ENCODE peak calls at places on chromosomes 5 and 9, in six cellular contexts. Q is AG09319, Z is HFFc6, G is cardiac fibroblast, O is AG04449, A is neural crest cell. L is an unnamed sample.

GRCh38 chr5:134174841-134175839 is 1.6 kb downstream of the SKP1 start:
- DNase-seq in Z (peak; percentile 19), Q (no peak), A (no peak), G (peak; percentile 55), O (no peak), L (peak; percentile 71)

GRCh38 chr5:161804263-161804662 is 43.7 kb upstream of the GABRA1 start:
- DNase-seq in G (no peak), Z (no peak), O (no peak), A (no peak), Q (no peak), L (no peak)

GRCh38 chr9:6845881-6846280 is 88.1 kb downstream of the KDM4C start:
- DNase-seq in Q (no peak), G (peak; percentile 29), Z (peak; percentile 51), O (no peak), A (no peak), L (no peak)

GRCh38 chr5:34519489-34520220 is 136.5 kb upstream of the RAI14 start:
- DNase-seq in G (peak; percentile 67), O (peak; percentile 40), A (no peak), Z (peak; percentile 32), Q (no peak), L (peak; percentile 78)

GRCh38 chr5:72067682-72068470 is 39.4 kb upstream of the MAP1B start:
- DNase-seq in Q (peak; percentile 23), A (no peak), Z (peak; percentile 87), O (peak; percentile 67), G (peak; percentile 72), L (peak; percentile 88)

GRCh38 chr5:100430268-100430900 is 104.8 kb upstream of the FAM174A start:
- DNase-seq in Z (peak; percentile 25), A (peak; percentile 57), Q (no peak), G (peak; percentile 54), O (no peak), L (peak; percentile 49)

GRCh38 chr9:112007575-112008240 is 111.1 kb downstream of the UGCG start:
- DNase-seq in Q (no peak), G (no peak), O (no peak), Z (no peak), A (no peak), L (no peak)

GRCh38 chr9:93173365-93174150 is 10.4 kb upstream of the WNK2 start:
- DNase-seq in Q (no peak), Z (no peak), O (no peak), G (peak; percentile 48), A (no peak), L (no peak)

GRCh38 chr5:105504-106080 is 13.6 kb downstream of the PLEKHG4B start:
- DNase-seq in Z (no peak), Q (no peak), G (no peak), A (no peak), O (no peak), L (no peak)

GRCh38 chr9:93093449-93094293 is 2.3 kb upstream of the CARD19 start:
- DNase-seq in Z (no peak), O (no peak), G (no peak), Q (no peak), A (no peak), L (no peak)

GRCh38 chr5:146229222-146229621 is 25.8 kb downstream of the RBM27 start:
- DNase-seq in Q (no peak), Z (no peak), A (no peak), G (no peak), O (no peak), L (no peak)

GRCh38 chr5:137320056-137321045 is 178.8 kb downstream of the SPOCK1 start:
- DNase-seq in A (peak; percentile 49), G (peak; percentile 78), O (no peak), Q (peak; percentile 28), Z (peak; percentile 51), L (peak; percentile 87)

GRCh38 chr5:55308254-55308836 is 556 bp downstream of the MTREX start:
- DNase-seq in O (no peak), A (no peak), Z (peak; percentile 22), G (peak; percentile 19), Q (no peak), L (peak; percentile 21)
- TF ChIP-seq CTCF in O (no peak), A (no peak), Z (peak; percentile 33), G (no peak), Q (no peak), L (peak; percentile 12)

GRCh38 chr9:38226491-38226951 is 157.5 kb upstream of the SHB start:
- DNase-seq in Z (no peak), A (no peak), Q (no peak), O (no peak), G (no peak), L (no peak)
- TF ChIP-seq CTCF in Z (no peak), A (no peak), Q (no peak), O (no peak), G (no peak), L (no peak)

DNA sequence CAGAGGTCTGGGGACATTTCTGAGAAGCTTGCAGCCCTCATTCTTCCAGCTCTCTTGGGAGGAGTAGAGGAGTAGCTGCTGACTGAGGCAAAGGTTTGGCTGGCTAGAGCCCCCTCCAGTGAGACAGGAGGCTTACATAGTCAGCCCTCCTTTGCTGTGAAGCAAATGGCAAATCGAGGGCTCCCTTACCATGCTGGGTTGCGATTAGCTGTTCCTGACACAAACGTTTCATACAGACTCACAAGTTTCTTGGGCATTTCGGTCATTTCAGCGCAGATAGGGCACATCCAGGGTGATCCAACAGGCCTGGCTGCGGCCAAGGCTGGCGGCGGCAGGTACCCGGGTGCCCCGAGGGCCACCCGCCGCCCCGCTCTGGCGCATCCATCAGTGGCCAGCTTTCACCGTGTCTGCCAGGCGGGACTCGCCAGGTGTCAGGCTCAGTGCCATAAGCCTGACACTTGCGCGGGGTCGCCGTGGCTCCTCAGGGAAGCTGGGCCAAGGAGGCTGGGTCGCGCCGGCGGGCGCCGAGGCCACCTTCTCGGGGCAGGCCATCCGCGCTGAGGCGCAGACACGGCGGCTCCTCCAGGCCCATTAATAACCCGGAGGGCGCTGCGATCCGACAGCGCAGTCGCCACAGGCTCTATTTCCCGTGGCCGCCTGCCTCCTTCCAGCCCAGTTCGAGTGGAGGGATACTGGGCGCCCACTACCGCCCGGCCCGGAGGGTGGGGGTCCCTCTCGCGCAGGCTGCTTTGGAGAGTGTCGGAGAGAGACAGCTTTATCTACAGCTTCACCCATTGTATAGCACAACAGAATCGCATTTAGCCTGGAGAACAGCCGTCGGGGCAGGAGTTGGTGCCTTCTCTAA is 9.1 kb downstream of the PRDM6 start:
- DNase-seq in G (no peak), O (no peak), A (no peak), Q (no peak), Z (no peak), L (peak; percentile 56)
- TF ChIP-seq CTCF in G (no peak), O (no peak), A (no peak), Q (no peak), Z (no peak), L (no peak)

GRCh38 chr5:43008369-43009158 is 31.6 kb downstream of the ANXA2R start:
- DNase-seq in Z (peak; percentile 89), Q (no peak), G (peak; percentile 94), O (no peak), A (peak; percentile 88), L (peak; percentile 91)
- TF ChIP-seq CTCF in Z (peak; percentile 30), Q (no peak), G (no peak), O (no peak), A (peak; percentile 35), L (peak; percentile 16)

GRCh38 chr5:94941113-94941765 is 322.8 kb downstream of the SLF1 start:
- DNase-seq in Z (no peak), Q (no peak), G (no peak), O (no peak), A (no peak), L (peak; percentile 14)
- TF ChIP-seq CTCF in Z (no peak), Q (no peak), G (no peak), O (no peak), A (no peak), L (no peak)

DNA sequence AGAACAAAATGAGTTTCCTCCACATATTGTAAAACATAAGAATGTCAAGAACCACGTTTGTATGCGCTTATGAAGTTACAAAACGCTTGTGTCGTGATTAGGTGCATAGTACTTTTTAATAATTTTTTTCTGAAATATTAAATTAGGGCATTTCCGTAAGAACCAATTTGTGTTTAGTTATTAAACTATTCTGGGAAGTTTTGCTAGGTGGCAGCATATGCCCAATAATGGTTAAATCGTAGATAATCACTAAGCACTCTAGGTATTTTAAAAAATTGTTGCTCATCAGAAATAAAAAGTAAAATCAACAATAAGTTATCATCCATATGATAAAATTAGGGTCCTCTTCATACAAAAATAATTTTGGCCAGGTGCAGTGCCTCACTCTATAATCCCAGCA is 5.4 kb downstream of the SRFBP1 start:
- DNase-seq in Z (peak; percentile 18), A (no peak), O (no peak), G (peak; percentile 71), Q (no peak), L (peak; percentile 83)
- TF ChIP-seq CTCF in Z (peak; percentile 76), A (peak; percentile 51), O (peak; percentile 26), G (peak; percentile 34), Q (peak; percentile 34), L (peak; percentile 49)

GRCh38 chr5:127536687-127537086 is 19.2 kb downstream of the PRRC1 start:
- DNase-seq in Z (no peak), G (peak; percentile 15), Q (no peak), O (no peak), A (no peak), L (peak; percentile 35)
- TF ChIP-seq CTCF in Z (peak; percentile 66), G (peak; percentile 19), Q (peak; percentile 28), O (no peak), A (peak; percentile 65), L (peak; percentile 39)

L was measured in fibroblast of the aortic adventitia.